ENCODE peak calls at places on chromosome 7, in nine cellular contexts. Z, J, B, K, N, W, E, G and T are unnamed samples.

GRCh38 chr7:43569424-43569823 is 13.5 kb upstream of the STK17A start:
- DNase-seq in J (no peak), N (no peak), W (peak), K (no peak), B (no peak), G (peak), Z (no peak), E (peak), T (no peak)

GRCh38 chr7:44062180-44062902 is 3.0 kb downstream of the PGAM2 start:
- DNase-seq in W (no peak), K (no peak), E (no peak), N (no peak), J (no peak), G (no peak), B (no peak), Z (no peak), T (no peak)

GRCh38 chr7:7956531-7957221 is 11.9 kb upstream of the GLCCI1 start:
- DNase-seq in N (no peak), J (no peak), E (peak), B (no peak), W (peak), Z (no peak), G (peak), K (no peak), T (no peak)

GRCh38 chr7:138813945-138814344 is 15.9 kb upstream of the ATP6V0A4 start:
- DNase-seq in W (no peak), J (no peak), Z (no peak), B (no peak), E (no peak), G (no peak), K (no peak), N (no peak), T (peak)

GRCh38 chr7:63925626-63926460 is 72.8 kb upstream of the ZNF722 start:
- DNase-seq in G (peak), K (peak), N (peak), W (no peak), E (no peak), B (peak), J (peak), Z (peak), T (peak)

GRCh38 chr7:112864380-112864779 is 74.2 kb upstream of the TMEM168 start:
- DNase-seq in K (no peak), E (no peak), Z (no peak), J (no peak), N (no peak), W (no peak), B (no peak), G (no peak), T (no peak)

GRCh38 chr7:6705959-6706665 is 635 bp downstream of the ZNF12 start:
- DNase-seq in Z (peak), N (peak), W (no peak), J (peak), E (peak), K (peak), G (no peak), B (peak), T (peak)

GRCh38 chr7:101664390-101664789 is 35.3 kb upstream of the MYL10 start:
- DNase-seq in K (no peak), J (no peak), G (no peak), B (no peak), E (no peak), W (no peak), N (no peak), Z (no peak), T (no peak)

GRCh38 chr7:148527717-148528168 is 62.8 kb upstream of the C7orf33 start:
- DNase-seq in G (peak), J (peak), E (peak), K (peak), B (peak), W (no peak), N (peak), Z (peak), T (peak)

GRCh38 chr7:37524056-37524455 is 75.4 kb upstream of the ELMO1 start:
- DNase-seq in Z (no peak), W (no peak), E (no peak), G (peak), N (no peak), K (no peak), J (no peak), B (no peak), T (no peak)